ENCODE peak calls at places on chromosome 16, in eight cellular contexts. R, Y, Z, C, P, N, I and S are unnamed samples.

GRCh38 chr16:29900888-29901606 is 759 bp downstream of the ASPHD1 start:
- DNase-seq in R (no peak), Y (no peak), Z (no peak), C (no peak), P (no peak), N (no peak), I (no peak), S (no peak)

GRCh38 chr16:74556375-74556922 is 50.5 kb downstream of the GLG1 start:
- DNase-seq in R (no peak), Y (no peak), Z (no peak), C (no peak), P (no peak), N (no peak), I (peak), S (no peak)

GRCh38 chr16:11104168-11105037 is 151.6 kb downstream of the SOCS1 start:
- DNase-seq in R (no peak), Y (no peak), Z (no peak), C (no peak), P (no peak), N (no peak), I (no peak), S (no peak)

GRCh38 chr16:66552288-66553143 is at the start of gene CKLF:
- DNase-seq in R (peak), Y (peak), Z (peak), C (peak), P (peak), N (peak), I (peak), S (peak)

GRCh38 chr16:48317614-48318013 is 67.6 kb downstream of the SIAH1 start:
- DNase-seq in R (peak), Y (no peak), Z (peak), C (no peak), P (no peak), N (no peak), I (peak), S (no peak)

GRCh38 chr16:1126577-1126976 is 26.3 kb upstream of the CACNA1H start:
- DNase-seq in R (no peak), Y (no peak), Z (no peak), C (no peak), P (no peak), N (no peak), I (no peak), S (no peak)

GRCh38 chr16:72657791-72658190 is 390.1 kb downstream of the ZFHX3 start:
- DNase-seq in R (no peak), Y (no peak), Z (no peak), C (no peak), P (no peak), N (no peak), I (no peak), S (peak)

GRCh38 chr16:64346080-64346479 is 775.8 kb downstream of the CDH11 start:
- DNase-seq in R (no peak), Y (no peak), Z (no peak), C (no peak), P (no peak), N (no peak), I (no peak), S (no peak)

GRCh38 chr16:17414916-17415315 is 55.8 kb downstream of the XYLT1 start:
- DNase-seq in R (no peak), Y (no peak), Z (no peak), C (no peak), P (no peak), N (no peak), I (no peak), S (no peak)

GRCh38 chr16:17058471-17058870 is 412.3 kb downstream of the XYLT1 start:
- DNase-seq in R (no peak), Y (no peak), Z (no peak), C (no peak), P (no peak), N (no peak), I (no peak), S (no peak)

GRCh38 chr16:47732806-47733150 is 271.6 kb downstream of the PHKB start:
- DNase-seq in R (peak), Y (no peak), Z (peak), C (no peak), P (peak), N (no peak), I (peak), S (no peak)

GRCh38 chr16:81464279-81464678 is 19.7 kb downstream of the CMIP start:
- DNase-seq in R (no peak), Y (no peak), Z (no peak), C (no peak), P (no peak), N (no peak), I (no peak), S (no peak)

GRCh38 chr16:65117701-65118448 is 4.0 kb downstream of the CDH11 start:
- DNase-seq in R (peak), Y (peak), Z (peak), C (no peak), P (peak), N (no peak), I (peak), S (no peak)